ENCODE peak calls at places on chromosome 7, in five cellular contexts. One of them, this sample, is unnamed.
A peak's percentile ranks its signal among the peaks of the same experiment; 100 is the strongest.

GRCh38 chr7:103687981-103688380 is 242.0 kb upstream of the SLC26A5 start:
- DNase-seq in DMS 273 treated with DMSO at 0.1 percent for 48 hours: peak; percentile 54
- DNase-seq in AG09319: no peak
- DNase-seq in stimulated activated CD4-positive, alpha-beta T cell treated with anti-CD3 and anti-CD28 coated beads, Interleukin-1b, Interleukin-23, amount 100 ng/mL, for 4 hours: no peak
- DNase-seq in EH: no peak
- DNase-seq in this sample: no peak

GRCh38 chr7:92404170-92404614 is 43.1 kb upstream of the GATAD1 start:
- DNase-seq in stimulated activated CD4-positive, alpha-beta T cell treated with anti-CD3 and anti-CD28 coated beads, Interleukin-1b, Interleukin-23, amount 100 ng/mL, for 4 hours: peak; percentile 7
- DNase-seq in AG09319: no peak
- DNase-seq in DMS 273 treated with DMSO at 0.1 percent for 48 hours: no peak
- DNase-seq in EH: peak; percentile 20
- DNase-seq in this sample: no peak

GRCh38 chr7:42856605-42856987 is 55.3 kb downstream of the C7orf25 start:
- DNase-seq in stimulated activated CD4-positive, alpha-beta T cell treated with anti-CD3 and anti-CD28 coated beads, Interleukin-1b, Interleukin-23, amount 100 ng/mL, for 4 hours: no peak
- DNase-seq in AG09319: no peak
- DNase-seq in EH: no peak
- DNase-seq in DMS 273 treated with DMSO at 0.1 percent for 48 hours: no peak
- DNase-seq in this sample: no peak

GRCh38 chr7:51154201-51154600 is 162.4 kb downstream of the COBL start:
- DNase-seq in AG09319: no peak
- DNase-seq in stimulated activated CD4-positive, alpha-beta T cell treated with anti-CD3 and anti-CD28 coated beads, Interleukin-1b, Interleukin-23, amount 100 ng/mL, for 4 hours: no peak
- DNase-seq in DMS 273 treated with DMSO at 0.1 percent for 48 hours: no peak
- DNase-seq in EH: no peak
- DNase-seq in this sample: no peak

GRCh38 chr7:13702261-13702660 is 287.2 kb downstream of the ETV1 start:
- DNase-seq in stimulated activated CD4-positive, alpha-beta T cell treated with anti-CD3 and anti-CD28 coated beads, Interleukin-1b, Interleukin-23, amount 100 ng/mL, for 4 hours: no peak
- DNase-seq in DMS 273 treated with DMSO at 0.1 percent for 48 hours: no peak
- DNase-seq in AG09319: no peak
- DNase-seq in EH: no peak
- DNase-seq in this sample: no peak

GRCh38 chr7:26156454-26157365 is 4.7 kb downstream of the NFE2L3 start:
- DNase-seq in stimulated activated CD4-positive, alpha-beta T cell treated with anti-CD3 and anti-CD28 coated beads, Interleukin-1b, Interleukin-23, amount 100 ng/mL, for 4 hours: peak; percentile 53
- DNase-seq in EH: peak; percentile 92
- DNase-seq in DMS 273 treated with DMSO at 0.1 percent for 48 hours: no peak
- DNase-seq in AG09319: peak; percentile 37
- DNase-seq in this sample: peak; percentile 28

GRCh38 chr7:74485611-74486010 is 31.9 kb downstream of the GTF2IRD1 start:
- DNase-seq in EH: no peak
- DNase-seq in AG09319: no peak
- DNase-seq in DMS 273 treated with DMSO at 0.1 percent for 48 hours: no peak
- DNase-seq in stimulated activated CD4-positive, alpha-beta T cell treated with anti-CD3 and anti-CD28 coated beads, Interleukin-1b, Interleukin-23, amount 100 ng/mL, for 4 hours: no peak
- DNase-seq in this sample: no peak

GRCh38 chr7:130276796-130277762 is 10.4 kb downstream of the CPA2 start:
- DNase-seq in DMS 273 treated with DMSO at 0.1 percent for 48 hours: no peak
- DNase-seq in stimulated activated CD4-positive, alpha-beta T cell treated with anti-CD3 and anti-CD28 coated beads, Interleukin-1b, Interleukin-23, amount 100 ng/mL, for 4 hours: no peak
- DNase-seq in AG09319: no peak
- DNase-seq in EH: peak; percentile 66
- DNase-seq in this sample: no peak

GRCh38 chr7:158442260-158442659 is 145.4 kb downstream of the PTPRN2 start:
- DNase-seq in stimulated activated CD4-positive, alpha-beta T cell treated with anti-CD3 and anti-CD28 coated beads, Interleukin-1b, Interleukin-23, amount 100 ng/mL, for 4 hours: no peak
- DNase-seq in AG09319: no peak
- DNase-seq in EH: no peak
- DNase-seq in DMS 273 treated with DMSO at 0.1 percent for 48 hours: no peak
- DNase-seq in this sample: peak; percentile 22

GRCh38 chr7:67636363-67637355 is 640.0 kb downstream of the TYW1 start:
- DNase-seq in EH: no peak
- DNase-seq in AG09319: no peak
- DNase-seq in stimulated activated CD4-positive, alpha-beta T cell treated with anti-CD3 and anti-CD28 coated beads, Interleukin-1b, Interleukin-23, amount 100 ng/mL, for 4 hours: no peak
- DNase-seq in DMS 273 treated with DMSO at 0.1 percent for 48 hours: peak; percentile 13
- DNase-seq in this sample: no peak

GRCh38 chr7:146146866-146147265 is 30.3 kb downstream of the CNTNAP2 start:
- DNase-seq in AG09319: peak; percentile 20
- DNase-seq in EH: peak; percentile 87
- DNase-seq in DMS 273 treated with DMSO at 0.1 percent for 48 hours: no peak
- DNase-seq in stimulated activated CD4-positive, alpha-beta T cell treated with anti-CD3 and anti-CD28 coated beads, Interleukin-1b, Interleukin-23, amount 100 ng/mL, for 4 hours: no peak
- DNase-seq in this sample: no peak